ENCODE peak calls at places on chromosome X, in nine cellular contexts. One of them, this sample, is unnamed.

GRCh38 chrX:121598356-121598755 is 550.9 kb downstream of the GLUD2 start:
- DNase-seq in lower leg skin: no peak
- DNase-seq in uterus: no peak
- DNase-seq in H9: no peak
- DNase-seq in glutamatergic neuron: no peak
- DNase-seq in A549: no peak
- DNase-seq in heart right ventricle: no peak
- DNase-seq in endothelial cell: no peak
- DNase-seq in HFFc6: no peak
- DNase-seq in this sample: no peak

GRCh38 chrX:1169198-1169597 is 43.3 kb downstream of the CRLF2 start:
- DNase-seq in H9: no peak
- DNase-seq in A549: no peak
- DNase-seq in lower leg skin: no peak
- DNase-seq in heart right ventricle: no peak
- DNase-seq in endothelial cell: no peak
- DNase-seq in uterus: no peak
- DNase-seq in HFFc6: no peak
- DNase-seq in glutamatergic neuron: no peak
- DNase-seq in this sample: no peak

GRCh38 chrX:147735364-147735763 is 176.4 kb upstream of the FMR1 start:
- DNase-seq in uterus: no peak
- DNase-seq in lower leg skin: no peak
- DNase-seq in endothelial cell: no peak
- DNase-seq in A549: no peak
- DNase-seq in heart right ventricle: no peak
- DNase-seq in HFFc6: no peak
- DNase-seq in glutamatergic neuron: no peak
- DNase-seq in H9: no peak
- DNase-seq in this sample: no peak

GRCh38 chrX:22165732-22166457 is 106.8 kb upstream of the CBLL2 start:
- DNase-seq in HFFc6: peak
- DNase-seq in lower leg skin: no peak
- DNase-seq in uterus: no peak
- DNase-seq in H9: no peak
- DNase-seq in A549: no peak
- DNase-seq in heart right ventricle: no peak
- DNase-seq in glutamatergic neuron: no peak
- DNase-seq in endothelial cell: no peak
- DNase-seq in this sample: no peak

GRCh38 chrX:101260435-101260834 is 30.7 kb downstream of the TAF7L start:
- DNase-seq in lower leg skin: no peak
- DNase-seq in glutamatergic neuron: no peak
- DNase-seq in H9: peak
- DNase-seq in endothelial cell: peak
- DNase-seq in heart right ventricle: no peak
- DNase-seq in HFFc6: peak
- DNase-seq in A549: peak
- DNase-seq in uterus: no peak
- DNase-seq in this sample: no peak

GRCh38 chrX:71870337-71871098 is 40.1 kb upstream of the NHSL2 start:
- DNase-seq in H9: peak
- DNase-seq in lower leg skin: no peak
- DNase-seq in A549: peak
- DNase-seq in endothelial cell: peak
- DNase-seq in uterus: no peak
- DNase-seq in heart right ventricle: no peak
- DNase-seq in glutamatergic neuron: no peak
- DNase-seq in HFFc6: peak
- DNase-seq in this sample: peak

GRCh38 chrX:135086197-135086854 is 34.0 kb downstream of the ETDB start:
- DNase-seq in H9: peak
- DNase-seq in lower leg skin: no peak
- DNase-seq in heart right ventricle: peak
- DNase-seq in endothelial cell: peak
- DNase-seq in HFFc6: peak
- DNase-seq in uterus: peak
- DNase-seq in glutamatergic neuron: no peak
- DNase-seq in A549: peak
- DNase-seq in this sample: peak

GRCh38 chrX:21047034-21047455 is 327.2 kb upstream of the CNKSR2 start:
- DNase-seq in glutamatergic neuron: no peak
- DNase-seq in lower leg skin: no peak
- DNase-seq in heart right ventricle: no peak
- DNase-seq in H9: peak
- DNase-seq in uterus: no peak
- DNase-seq in HFFc6: no peak
- DNase-seq in endothelial cell: no peak
- DNase-seq in A549: no peak
- DNase-seq in this sample: no peak

GRCh38 chrX:111133389-111133788 is 37.4 kb downstream of the PAK3 start:
- DNase-seq in lower leg skin: no peak
- DNase-seq in HFFc6: no peak
- DNase-seq in H9: no peak
- DNase-seq in heart right ventricle: no peak
- DNase-seq in endothelial cell: no peak
- DNase-seq in uterus: no peak
- DNase-seq in glutamatergic neuron: no peak
- DNase-seq in A549: no peak
- DNase-seq in this sample: no peak

GRCh38 chrX:132489256-132490085 is 633 bp upstream of the MBNL3 start:
- DNase-seq in glutamatergic neuron: peak
- DNase-seq in H9: peak
- DNase-seq in lower leg skin: peak
- DNase-seq in A549: no peak
- DNase-seq in uterus: peak
- DNase-seq in HFFc6: peak
- DNase-seq in heart right ventricle: peak
- DNase-seq in endothelial cell: peak
- DNase-seq in this sample: peak

GRCh38 chrX:84441143-84441542 is 61.1 kb downstream of the HDX start:
- DNase-seq in endothelial cell: no peak
- DNase-seq in A549: no peak
- DNase-seq in H9: no peak
- DNase-seq in uterus: no peak
- DNase-seq in HFFc6: peak
- DNase-seq in heart right ventricle: no peak
- DNase-seq in lower leg skin: no peak
- DNase-seq in glutamatergic neuron: no peak
- DNase-seq in this sample: no peak

GRCh38 chrX:115940348-115940747 is 230.2 kb upstream of the AGTR2 start:
- DNase-seq in A549: no peak
- DNase-seq in HFFc6: no peak
- DNase-seq in uterus: no peak
- DNase-seq in glutamatergic neuron: no peak
- DNase-seq in endothelial cell: no peak
- DNase-seq in H9: no peak
- DNase-seq in lower leg skin: no peak
- DNase-seq in heart right ventricle: no peak
- DNase-seq in this sample: no peak

GRCh38 chrX:115939070-115939469 is 231.5 kb upstream of the AGTR2 start:
- DNase-seq in glutamatergic neuron: no peak
- DNase-seq in uterus: no peak
- DNase-seq in endothelial cell: no peak
- DNase-seq in lower leg skin: no peak
- DNase-seq in H9: no peak
- DNase-seq in HFFc6: no peak
- DNase-seq in heart right ventricle: no peak
- DNase-seq in A549: no peak
- DNase-seq in this sample: no peak

GRCh38 chrX:115940888-115941332 is 229.6 kb upstream of the AGTR2 start:
- DNase-seq in H9: peak
- DNase-seq in endothelial cell: peak
- DNase-seq in heart right ventricle: peak
- DNase-seq in lower leg skin: no peak
- DNase-seq in A549: no peak
- DNase-seq in HFFc6: no peak
- DNase-seq in glutamatergic neuron: peak
- DNase-seq in uterus: peak
- DNase-seq in this sample: no peak

GRCh38 chrX:115941388-115941787 is 229.2 kb upstream of the AGTR2 start:
- DNase-seq in uterus: no peak
- DNase-seq in HFFc6: no peak
- DNase-seq in heart right ventricle: no peak
- DNase-seq in glutamatergic neuron: no peak
- DNase-seq in endothelial cell: no peak
- DNase-seq in lower leg skin: no peak
- DNase-seq in A549: no peak
- DNase-seq in H9: no peak
- DNase-seq in this sample: no peak

DNA sequence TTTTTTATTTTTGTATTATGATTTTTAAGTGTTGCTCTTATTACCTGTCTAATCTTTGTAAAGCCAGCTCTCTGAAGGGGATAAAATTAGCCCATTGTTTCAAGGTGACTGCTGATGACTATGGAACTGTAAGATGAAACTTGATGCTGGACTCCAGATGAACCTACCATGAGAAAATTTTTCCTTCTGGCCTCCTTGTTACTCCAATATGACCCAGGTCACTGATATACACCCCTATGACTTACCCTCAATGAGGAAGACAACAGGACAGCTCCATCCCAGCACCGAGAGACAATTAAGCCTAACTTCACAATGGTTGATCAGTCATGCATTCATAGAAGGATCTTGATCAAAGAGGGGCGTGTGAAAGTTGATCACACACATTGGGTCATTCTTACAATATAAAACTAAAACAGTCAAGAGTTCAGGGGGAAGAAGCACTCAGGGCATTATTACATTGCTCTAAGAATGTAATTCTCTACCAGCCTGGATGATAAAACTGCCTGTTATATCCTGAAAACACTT is 230.8 kb upstream of the AGTR2 start:
- DNase-seq in glutamatergic neuron: no peak
- DNase-seq in HFFc6: no peak
- DNase-seq in uterus: no peak
- DNase-seq in lower leg skin: no peak
- DNase-seq in endothelial cell: no peak
- DNase-seq in A549: no peak
- DNase-seq in heart right ventricle: no peak
- DNase-seq in H9: no peak
- DNase-seq in this sample: no peak
- TF ChIP-seq CTCF in glutamatergic neuron: no peak
- TF ChIP-seq CTCF in HFFc6: no peak
- TF ChIP-seq CTCF in uterus: no peak
- TF ChIP-seq CTCF in lower leg skin: no peak
- TF ChIP-seq CTCF in endothelial cell: no peak
- TF ChIP-seq CTCF in A549: no peak
- TF ChIP-seq CTCF in heart right ventricle: no peak
- TF ChIP-seq CTCF in H9: no peak
- TF ChIP-seq CTCF in this sample: no peak

GRCh38 chrX:23901805-23902204 is 5.9 kb downstream of the APOO start:
- DNase-seq in glutamatergic neuron: no peak
- DNase-seq in lower leg skin: no peak
- DNase-seq in heart right ventricle: peak
- DNase-seq in uterus: peak
- DNase-seq in A549: peak
- DNase-seq in H9: peak
- DNase-seq in HFFc6: peak
- DNase-seq in endothelial cell: peak
- DNase-seq in this sample: peak
- TF ChIP-seq CTCF in glutamatergic neuron: no peak
- TF ChIP-seq CTCF in lower leg skin: no peak
- TF ChIP-seq CTCF in heart right ventricle: peak
- TF ChIP-seq CTCF in uterus: peak
- TF ChIP-seq CTCF in A549: peak
- TF ChIP-seq CTCF in H9: peak
- TF ChIP-seq CTCF in HFFc6: peak
- TF ChIP-seq CTCF in endothelial cell: no peak
- TF ChIP-seq CTCF in this sample: no peak

DNA sequence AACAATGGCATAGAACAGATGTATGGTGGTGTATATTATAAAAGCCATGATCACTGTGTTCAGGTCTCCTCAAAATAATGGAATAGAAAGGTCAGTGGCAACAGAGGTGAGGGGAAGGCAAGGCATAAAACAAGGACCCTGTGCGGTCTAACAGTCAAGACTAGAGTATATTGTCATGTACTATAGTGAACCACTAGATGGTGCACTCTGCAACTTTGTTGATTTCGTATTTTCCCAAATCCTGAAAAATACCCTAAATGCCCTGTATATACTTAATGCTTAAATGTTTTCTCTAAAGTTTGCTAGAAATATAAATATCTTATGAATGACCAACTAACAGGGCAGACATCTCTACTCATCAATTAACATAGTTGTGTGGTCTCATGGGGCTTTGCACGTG is 453.0 kb downstream of the PCDH11X start:
- DNase-seq in glutamatergic neuron: no peak
- DNase-seq in A549: no peak
- DNase-seq in endothelial cell: peak
- DNase-seq in HFFc6: no peak
- DNase-seq in heart right ventricle: no peak
- DNase-seq in H9: no peak
- DNase-seq in lower leg skin: no peak
- DNase-seq in uterus: no peak
- DNase-seq in this sample: no peak
- TF ChIP-seq CTCF in glutamatergic neuron: peak
- TF ChIP-seq CTCF in A549: peak
- TF ChIP-seq CTCF in endothelial cell: peak
- TF ChIP-seq CTCF in HFFc6: peak
- TF ChIP-seq CTCF in heart right ventricle: no peak
- TF ChIP-seq CTCF in H9: peak
- TF ChIP-seq CTCF in lower leg skin: no peak
- TF ChIP-seq CTCF in uterus: no peak
- TF ChIP-seq CTCF in this sample: peak

GRCh38 chrX:75096331-75096730 is 59.8 kb downstream of the ABCB7 start:
- DNase-seq in A549: no peak
- DNase-seq in H9: no peak
- DNase-seq in HFFc6: no peak
- DNase-seq in endothelial cell: no peak
- DNase-seq in lower leg skin: no peak
- DNase-seq in uterus: no peak
- DNase-seq in heart right ventricle: no peak
- DNase-seq in glutamatergic neuron: no peak
- DNase-seq in this sample: no peak
- TF ChIP-seq CTCF in A549: no peak
- TF ChIP-seq CTCF in H9: no peak
- TF ChIP-seq CTCF in HFFc6: no peak
- TF ChIP-seq CTCF in endothelial cell: no peak
- TF ChIP-seq CTCF in lower leg skin: no peak
- TF ChIP-seq CTCF in uterus: no peak
- TF ChIP-seq CTCF in heart right ventricle: no peak
- TF ChIP-seq CTCF in glutamatergic neuron: no peak
- TF ChIP-seq CTCF in this sample: no peak

GRCh38 chrX:110002300-110003166 is at the start of gene TMEM164:
- DNase-seq in endothelial cell: peak
- DNase-seq in glutamatergic neuron: peak
- DNase-seq in HFFc6: peak
- DNase-seq in A549: peak
- DNase-seq in H9: peak
- DNase-seq in lower leg skin: peak
- DNase-seq in heart right ventricle: peak
- DNase-seq in uterus: peak
- DNase-seq in this sample: peak
- TF ChIP-seq CTCF in endothelial cell: no peak
- TF ChIP-seq CTCF in glutamatergic neuron: no peak
- TF ChIP-seq CTCF in HFFc6: no peak
- TF ChIP-seq CTCF in A549: no peak
- TF ChIP-seq CTCF in H9: peak
- TF ChIP-seq CTCF in lower leg skin: no peak
- TF ChIP-seq CTCF in heart right ventricle: peak
- TF ChIP-seq CTCF in uterus: peak
- TF ChIP-seq CTCF in this sample: no peak